ENCODE peak calls at places on chromosomes 13 and 19, in nine cellular contexts. O is IMR-90; C is breast epithelium; E is pancreas; F is CD4-positive, alpha-beta T cell; Z is neural progenitor cell; J is heart right ventricle; G is lung; L is uterus. W is an unnamed sample.

GRCh38 chr19:28876604-28877123 is 336.3 kb downstream of the UQCRFS1 start:
- DNase-seq in Z (no peak), L (no peak), J (no peak), E (no peak), F (no peak), G (no peak), O (no peak), C (no peak), W (no peak)

GRCh38 chr19:50252111-50252886 is 48.9 kb downstream of the MYH14 start:
- DNase-seq in O (no peak), L (no peak), G (no peak), Z (peak), J (no peak), F (peak), C (no peak), E (no peak), W (no peak)

GRCh38 chr19:47703301-47703700 is 9.9 kb upstream of the EHD2 start:
- DNase-seq in Z (no peak), L (no peak), F (no peak), E (no peak), J (no peak), C (no peak), G (no peak), O (no peak), W (no peak)

GRCh38 chr13:112961457-112962369 is 7.3 kb upstream of the MCF2L start:
- DNase-seq in O (no peak), C (no peak), G (no peak), E (peak), J (no peak), L (no peak), F (no peak), Z (no peak), W (no peak)

GRCh38 chr19:42563352-42564210 is 31.1 kb downstream of the CEACAM8 start:
- DNase-seq in Z (peak), E (no peak), G (no peak), C (no peak), L (no peak), O (peak), F (no peak), J (peak), W (no peak)

GRCh38 chr13:103883152-103883551 is 816.9 kb upstream of the SLC10A2 start:
- DNase-seq in G (peak), O (peak), L (peak), F (no peak), E (peak), Z (peak), C (peak), J (peak), W (peak)

GRCh38 chr13:48539550-48539949 is 6.7 kb upstream of the RCBTB2 start:
- DNase-seq in Z (no peak), E (no peak), C (no peak), J (no peak), F (no peak), G (peak), L (no peak), O (no peak), W (no peak)

GRCh38 chr19:58440556-58440955 is 603 bp upstream of the ZNF132 start:
- DNase-seq in F (no peak), Z (no peak), E (no peak), G (no peak), L (peak), J (no peak), C (no peak), O (no peak), W (no peak)

GRCh38 chr13:60721063-60721462 is 324.0 kb downstream of the TDRD3 start:
- DNase-seq in J (no peak), Z (no peak), E (no peak), F (no peak), L (no peak), G (no peak), C (no peak), O (no peak), W (no peak)

GRCh38 chr13:50400035-50400726 is 384.9 kb downstream of the KCNRG start:
- DNase-seq in G (no peak), F (no peak), C (no peak), Z (no peak), E (no peak), O (peak), L (peak), J (peak), W (no peak)

GRCh38 chr13:20465218-20465879 is 60.3 kb downstream of the CRYL1 start:
- DNase-seq in C (no peak), O (peak), G (no peak), L (no peak), J (no peak), Z (no peak), F (no peak), E (no peak), W (no peak)

GRCh38 chr19:52535831-52536800 is 8.6 kb downstream of the ZNF808 start:
- DNase-seq in F (peak), G (peak), C (peak), J (peak), E (peak), O (peak), L (peak), Z (peak), W (peak)

GRCh38 chr19:51111606-51112005 is 3.4 kb upstream of the CTU1 start:
- DNase-seq in F (no peak), Z (peak), C (no peak), J (no peak), L (no peak), O (no peak), E (no peak), G (no peak), W (no peak)

GRCh38 chr13:111877906-111878305 is 189.0 kb upstream of the SOX1 start:
- DNase-seq in F (no peak), Z (no peak), E (no peak), J (no peak), L (no peak), G (no peak), O (no peak), C (no peak), W (no peak)

GRCh38 chr13:80339841-80340642 is 884 bp downstream of the SPRY2 start:
- DNase-seq in O (peak), C (peak), E (peak), F (no peak), G (peak), Z (peak), L (peak), J (peak), W (peak)

GRCh38 chr13:74217816-74218215 is 83.6 kb upstream of the KLF12 start:
- DNase-seq in G (no peak), Z (no peak), E (no peak), C (no peak), O (peak), L (no peak), F (no peak), J (no peak), W (no peak)

GRCh38 chr13:23695711-23696512 is 125.7 kb downstream of the TNFRSF19 start:
- DNase-seq in J (peak), F (peak), E (no peak), G (no peak), Z (no peak), C (no peak), O (no peak), L (no peak), W (no peak)

GRCh38 chr13:102825921-102826706 is 19.7 kb upstream of the ERCC5 start:
- DNase-seq in J (no peak), Z (no peak), C (no peak), O (peak), E (no peak), G (no peak), L (no peak), F (no peak), W (no peak)

GRCh38 chr19:54724142-54724541 is at the start of gene KIR3DL3:
- DNase-seq in G (no peak), F (no peak), C (no peak), E (no peak), O (no peak), J (no peak), Z (no peak), L (no peak), W (no peak)

GRCh38 chr13:102983496-102983895 is 82.7 kb downstream of the SLC10A2 start:
- DNase-seq in L (no peak), Z (no peak), C (no peak), F (no peak), J (no peak), E (no peak), G (no peak), O (no peak), W (no peak)

GRCh38 chr19:51016798-51017683 is 2.5 kb downstream of the KLK10 start:
- DNase-seq in L (no peak), C (peak), Z (peak), G (peak), O (peak), E (peak), F (peak), J (peak), W (peak)

GRCh38 chr13:53198017-53198416 is 169.4 kb downstream of the OLFM4 start:
- DNase-seq in J (no peak), L (no peak), C (no peak), G (no peak), O (no peak), F (no peak), E (no peak), Z (peak), W (no peak)

GRCh38 chr19:40139533-40140287 is 49.0 kb upstream of the ZNF780A start:
- DNase-seq in C (no peak), Z (peak), F (no peak), J (no peak), L (no peak), O (peak), G (no peak), E (no peak), W (no peak)

GRCh38 chr19:45879055-45879454 is 6.9 kb downstream of the IRF2BP1 start:
- DNase-seq in Z (no peak), F (no peak), L (no peak), G (no peak), O (no peak), J (no peak), C (peak), E (peak), W (no peak)

GRCh38 chr19:19463348-19464117 is 51.8 kb downstream of the TSSK6 start:
- DNase-seq in Z (no peak), O (peak), F (no peak), L (peak), J (no peak), C (no peak), E (no peak), G (no peak), W (no peak)
- H3K27ac ChIP-seq in Z (peak), O (peak), F (peak), L (peak), J (no peak), C (peak), E (peak), G (no peak), W (no peak)

DNA sequence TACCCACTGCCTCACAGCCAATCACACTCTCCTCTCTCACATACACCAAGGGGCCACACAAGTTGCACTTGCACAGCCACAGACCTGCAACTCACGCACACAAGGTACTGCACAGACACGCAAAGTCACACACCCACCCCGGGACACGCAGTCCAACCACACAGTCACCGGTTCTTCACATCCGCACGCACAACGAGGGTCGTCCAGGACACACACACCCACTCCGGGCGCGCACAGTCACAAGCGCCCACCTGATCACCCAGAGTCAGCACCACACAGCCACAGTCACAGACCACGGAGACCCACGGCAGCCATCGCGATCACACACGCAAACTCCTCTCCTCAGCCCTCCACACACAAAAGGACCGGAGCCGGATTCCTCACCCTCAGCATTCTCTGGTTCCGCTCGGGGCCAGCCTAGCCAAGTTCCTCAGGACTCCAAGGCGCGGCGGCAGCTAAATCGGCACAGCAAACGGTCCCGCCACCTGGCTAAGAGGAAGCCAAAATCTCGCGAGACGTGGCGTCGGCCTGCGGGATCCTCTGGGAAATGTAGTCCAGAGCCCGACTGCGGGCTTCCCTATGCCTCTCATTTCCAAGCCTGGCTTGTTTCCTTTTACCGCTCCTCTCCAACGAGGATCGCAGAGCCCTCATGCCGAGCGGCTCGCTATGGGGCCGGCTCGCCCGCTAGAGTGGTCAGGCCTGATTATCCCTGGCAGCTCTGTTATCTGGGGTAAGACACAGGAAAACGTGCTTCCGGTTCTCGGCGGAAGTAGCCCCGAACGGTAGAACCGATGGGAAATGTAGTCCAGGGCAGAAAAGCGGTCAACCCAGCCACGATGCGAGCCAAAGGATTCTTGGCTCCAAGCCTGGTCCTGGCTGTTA is at the start of gene ZNF850:
- DNase-seq in E (peak), J (peak), L (peak), O (peak), Z (peak), G (peak), F (peak), C (peak), W (peak)
- H3K27ac ChIP-seq in E (peak), J (peak), L (peak), O (peak), Z (peak), G (peak), F (peak), C (peak), W (peak)

GRCh38 chr19:13035820-13036365 is 40.6 kb downstream of the NFIX start:
- DNase-seq in E (no peak), L (no peak), F (no peak), Z (no peak), J (no peak), O (no peak), G (no peak), C (no peak), W (no peak)
- H3K27ac ChIP-seq in E (no peak), L (peak), F (no peak), Z (no peak), J (peak), O (no peak), G (peak), C (peak), W (peak)

GRCh38 chr19:35902870-35903475 is 644 bp downstream of the HCST start:
- DNase-seq in L (no peak), J (no peak), O (no peak), E (no peak), F (no peak), G (no peak), C (no peak), Z (no peak), W (no peak)

GRCh38 chr19:35903550-35904179 is 1.3 kb downstream of the HCST start:
- DNase-seq in J (peak), Z (peak), O (peak), L (peak), F (peak), G (peak), E (peak), C (peak), W (no peak)

GRCh38 chr19:35899547-35900214 is 659 bp downstream of the NFKBID start:
- DNase-seq in J (peak), E (peak), O (peak), C (peak), G (peak), F (peak), Z (peak), L (peak), W (peak)

GRCh38 chr19:35901854-35902661 is at the start of gene HCST:
- DNase-seq in G (no peak), O (peak), C (no peak), Z (no peak), F (peak), J (no peak), L (no peak), E (no peak), W (no peak)

GRCh38 chr19:35901055-35901644 is 810 bp upstream of the NFKBID start:
- DNase-seq in Z (no peak), J (no peak), C (no peak), F (no peak), G (no peak), L (no peak), O (peak), E (no peak), W (no peak)
- H3K27ac ChIP-seq in Z (no peak), J (peak), C (peak), F (peak), G (no peak), L (peak), O (peak), E (peak), W (no peak)

GRCh38 chr19:13077233-13077632 is 25.4 kb downstream of the LYL1 start:
- DNase-seq in L (no peak), F (no peak), E (no peak), Z (no peak), J (no peak), G (no peak), O (no peak), C (no peak), W (peak)
- H3K27ac ChIP-seq in L (peak), F (no peak), E (no peak), Z (no peak), J (peak), G (no peak), O (no peak), C (peak), W (peak)

GRCh38 chr13:106493569-106493968 is 41.9 kb downstream of the EFNB2 start:
- DNase-seq in E (no peak), Z (no peak), J (no peak), O (no peak), F (no peak), G (peak), C (no peak), L (no peak), W (no peak)
- H3K27ac ChIP-seq in E (no peak), Z (no peak), J (peak), O (no peak), F (no peak), G (no peak), C (no peak), L (peak), W (peak)

GRCh38 chr19:5788422-5788821 is 2.5 kb downstream of the DUS3L start:
- DNase-seq in E (no peak), C (no peak), F (no peak), Z (no peak), O (no peak), L (no peak), J (no peak), G (no peak), W (no peak)

GRCh38 chr19:5790573-5791520 is at the start of gene DUS3L:
- DNase-seq in O (peak), Z (peak), L (peak), E (peak), J (peak), C (peak), G (peak), F (peak), W (peak)

GRCh38 chr19:5792224-5792623 is 1.3 kb upstream of the DUS3L start:
- DNase-seq in J (no peak), L (no peak), C (no peak), O (no peak), G (no peak), E (no peak), F (no peak), Z (no peak), W (no peak)

GRCh38 chr19:5789201-5789795 is 1.7 kb downstream of the DUS3L start:
- DNase-seq in F (no peak), C (no peak), L (no peak), O (no peak), G (no peak), Z (no peak), J (no peak), E (no peak), W (no peak)

DNA sequence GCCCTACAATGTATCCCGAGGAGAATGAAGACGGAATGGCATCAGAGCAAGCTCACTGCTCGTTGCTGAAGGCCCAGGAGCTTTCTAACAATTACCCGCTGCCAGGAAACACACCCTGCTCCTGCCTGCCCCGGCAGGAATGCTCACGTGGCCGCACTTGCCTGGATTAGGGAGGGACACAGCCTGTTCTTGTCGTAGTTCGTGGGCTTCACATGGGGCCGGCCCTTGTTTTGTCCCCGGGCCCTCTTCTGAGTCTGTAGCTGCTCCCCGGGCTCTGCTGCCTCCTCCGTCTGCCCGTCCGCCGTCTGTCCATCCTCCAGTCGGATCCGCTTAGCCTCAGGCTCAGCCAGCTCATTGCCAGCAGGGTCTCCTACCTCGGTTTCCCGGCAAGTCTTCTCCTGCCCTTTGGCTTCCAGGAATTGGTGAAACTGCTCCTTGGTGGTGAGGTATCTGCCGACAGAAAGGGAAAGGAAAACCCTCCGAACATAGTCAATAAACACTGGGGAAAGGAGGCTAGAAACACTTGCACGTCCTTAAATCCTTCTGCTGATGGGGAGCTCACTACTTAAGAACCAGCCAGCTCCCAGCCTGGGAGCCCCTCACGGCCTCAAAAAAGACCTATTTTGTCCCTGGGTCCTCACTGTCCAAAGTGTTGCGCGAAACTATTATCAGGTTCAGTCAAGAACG is 934 bp downstream of the DUS3L start:
- DNase-seq in O (no peak), J (no peak), L (no peak), F (no peak), G (no peak), E (no peak), C (peak), Z (no peak), W (no peak)
- H3K27ac ChIP-seq in O (no peak), J (peak), L (peak), F (no peak), G (no peak), E (peak), C (peak), Z (no peak), W (peak)

DNA sequence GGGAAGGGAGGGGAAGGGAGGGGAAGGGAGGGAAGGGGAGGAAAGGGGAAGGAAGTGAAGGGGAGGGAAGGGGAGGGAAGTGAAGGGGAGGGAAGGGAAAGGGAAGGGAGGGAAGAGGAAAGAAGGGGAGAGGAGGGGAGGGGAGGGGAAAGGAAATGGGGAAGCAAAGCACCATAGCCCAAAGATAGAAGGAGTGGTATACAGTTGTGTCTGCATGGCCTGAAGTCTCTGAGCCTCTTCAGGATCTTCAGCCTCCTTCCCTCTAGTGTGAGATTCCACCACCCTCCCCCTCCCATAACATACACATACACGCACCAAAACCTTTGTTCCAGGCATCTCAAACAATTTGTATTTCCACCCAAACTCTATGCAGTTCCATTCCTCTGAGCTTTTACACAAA is 96.2 kb upstream of the SERP2 start:
- DNase-seq in Z (no peak), J (no peak), O (no peak), G (no peak), L (no peak), F (no peak), E (no peak), C (no peak), W (no peak)
- H3K27ac ChIP-seq in Z (no peak), J (no peak), O (no peak), G (no peak), L (no peak), F (no peak), E (no peak), C (no peak), W (no peak)

GRCh38 chr19:14035706-14036105 is 4.1 kb downstream of the IL27RA start:
- DNase-seq in E (no peak), C (no peak), J (no peak), L (no peak), O (no peak), F (no peak), Z (no peak), G (no peak), W (no peak)
- H3K27ac ChIP-seq in E (no peak), C (no peak), J (peak), L (no peak), O (no peak), F (no peak), Z (no peak), G (no peak), W (no peak)